ENCODE peak calls at places on chromosomes 2 and 18, in nine cellular contexts. M is NCI-H1436; N is H9; B is NCI-H2171 treated with DMSO at 0.1 percent for 48 hours; Q is ELF-1; P is immature natural killer cell; E is H54; K is T-helper 1 cell; J is stimulated activated CD8-positive, alpha-beta memory T cell treated with anti-CD3 and anti-CD28 coated beads, Interleukin-4, amount 100 ng/mL, for 4 hours. W is an unnamed sample.

GRCh38 chr2:152307863-152308262 is 27.1 kb upstream of the FMNL2 start:
- DNase-seq in M (no peak), N (no peak), B (no peak), Q (no peak), P (no peak), E (no peak), K (no peak), J (no peak), W (no peak)

GRCh38 chr18:37135177-37135576 is 306.2 kb downstream of the KIAA1328 start:
- DNase-seq in M (no peak), N (no peak), B (no peak), Q (no peak), P (no peak), E (no peak), K (no peak), J (no peak), W (no peak)

GRCh38 chr2:186561467-186562208 is 28.2 kb upstream of the ITGAV start:
- DNase-seq in M (no peak), N (no peak), B (no peak), Q (peak; percentile 28), P (no peak), E (no peak), K (no peak), J (no peak), W (no peak)

GRCh38 chr2:207902822-207903221 is 122.5 kb downstream of the PLEKHM3 start:
- DNase-seq in M (no peak), N (no peak), B (no peak), Q (no peak), P (no peak), E (no peak), K (no peak), J (no peak), W (no peak)

GRCh38 chr2:205321240-205321639 is 361.1 kb upstream of the NRP2 start:
- DNase-seq in M (no peak), N (no peak), B (no peak), Q (no peak), P (no peak), E (no peak), K (no peak), J (no peak), W (no peak)

GRCh38 chr2:208373460-208374089 is 33.0 kb upstream of the PTH2R start:
- DNase-seq in M (peak; percentile 38), N (peak; percentile 49), B (peak; percentile 57), Q (peak; percentile 54), P (peak; percentile 2), E (peak; percentile 50), K (no peak), J (no peak), W (peak; percentile 50)

GRCh38 chr2:40105593-40105992 is 326.5 kb upstream of the THUMPD2 start:
- DNase-seq in M (no peak), N (no peak), B (no peak), Q (no peak), P (no peak), E (no peak), K (no peak), J (no peak), W (no peak)

GRCh38 chr2:9462872-9463697 is 11.3 kb upstream of the IAH1 start:
- DNase-seq in M (no peak), N (no peak), B (peak; percentile 94), Q (no peak), P (no peak), E (no peak), K (no peak), J (no peak), W (no peak)

GRCh38 chr2:187842978-187843847 is 289.0 kb upstream of the TFPI start:
- DNase-seq in M (peak; percentile 40), N (no peak), B (peak; percentile 10), Q (no peak), P (no peak), E (no peak), K (no peak), J (no peak), W (peak; percentile 36)

GRCh38 chr2:61707984-61708852 is 145.6 kb downstream of the FAM161A start:
- DNase-seq in M (peak; percentile 74), N (no peak), B (peak; percentile 96), Q (no peak), P (no peak), E (peak; percentile 18), K (no peak), J (no peak), W (no peak)

GRCh38 chr18:63155910-63156773 is 163.4 kb downstream of the BCL2 start:
- DNase-seq in M (no peak), N (no peak), B (no peak), Q (peak; percentile 23), P (peak; percentile 42), E (no peak), K (no peak), J (no peak), W (no peak)

GRCh38 chr18:32366586-32367538 is 103.8 kb downstream of the GAREM1 start:
- DNase-seq in M (no peak), N (no peak), B (no peak), Q (no peak), P (no peak), E (no peak), K (no peak), J (no peak), W (no peak)

GRCh38 chr18:79916128-79916494 is 35.3 kb downstream of the SLC66A2 start:
- DNase-seq in M (no peak), N (no peak), B (no peak), Q (no peak), P (no peak), E (no peak), K (no peak), J (no peak), W (no peak)

GRCh38 chr2:73114273-73114867 is 1.6 kb upstream of the RAB11FIP5 start:
- DNase-seq in M (no peak), N (no peak), B (peak; percentile 41), Q (no peak), P (no peak), E (no peak), K (no peak), J (no peak), W (no peak)

GRCh38 chr2:10575566-10576300 is 114.0 kb downstream of the NOL10 start:
- DNase-seq in M (no peak), N (no peak), B (no peak), Q (no peak), P (no peak), E (peak; percentile 57), K (no peak), J (no peak), W (peak; percentile 87)

GRCh38 chr18:59994357-59994756 is 94.6 kb downstream of the PMAIP1 start:
- DNase-seq in M (no peak), N (no peak), B (peak; percentile 90), Q (no peak), P (no peak), E (no peak), K (no peak), J (no peak), W (no peak)

GRCh38 chr18:49585781-49586663 is 24.2 kb downstream of the LIPG start:
- DNase-seq in M (no peak), N (no peak), B (no peak), Q (peak; percentile 45), P (no peak), E (no peak), K (no peak), J (no peak), W (peak; percentile 45)

GRCh38 chr2:119408221-119408619 is 23.4 kb upstream of the TMEM37 start:
- DNase-seq in M (no peak), N (peak; percentile 43), B (peak; percentile 30), Q (peak; percentile 71), P (no peak), E (no peak), K (no peak), J (no peak), W (no peak)

GRCh38 chr2:101356486-101356885 is 30.8 kb downstream of the CREG2 start:
- DNase-seq in M (no peak), N (no peak), B (no peak), Q (no peak), P (no peak), E (no peak), K (no peak), J (no peak), W (no peak)

GRCh38 chr2:39550701-39551285 is 113.7 kb upstream of the MAP4K3 start:
- DNase-seq in M (no peak), N (no peak), B (no peak), Q (no peak), P (no peak), E (no peak), K (no peak), J (no peak), W (no peak)

GRCh38 chr2:45242161-45242741 is 233.0 kb upstream of the SIX2 start:
- DNase-seq in M (peak; percentile 58), N (no peak), B (peak; percentile 89), Q (no peak), P (no peak), E (no peak), K (no peak), J (no peak), W (no peak)

GRCh38 chr2:1824202-1824905 is 80.0 kb upstream of the PXDN start:
- DNase-seq in M (no peak), N (no peak), B (no peak), Q (peak; percentile 54), P (no peak), E (no peak), K (no peak), J (no peak), W (no peak)

GRCh38 chr2:241733391-241734207 is 831 bp upstream of the D2HGDH start:
- DNase-seq in M (no peak), N (no peak), B (no peak), Q (no peak), P (no peak), E (no peak), K (no peak), J (no peak), W (no peak)

GRCh38 chr2:24816884-24817283 is 23.7 kb downstream of the CENPO start:
- DNase-seq in M (no peak), N (no peak), B (no peak), Q (no peak), P (no peak), E (peak; percentile 68), K (no peak), J (no peak), W (no peak)

GRCh38 chr2:47534179-47534919 is 131.4 kb downstream of the MSH2 start:
- DNase-seq in M (peak; percentile 61), N (no peak), B (peak; percentile 53), Q (no peak), P (no peak), E (peak; percentile 95), K (no peak), J (no peak), W (peak; percentile 10)

GRCh38 chr2:1672738-1673137 is 71.6 kb downstream of the PXDN start:
- DNase-seq in M (no peak), N (no peak), B (no peak), Q (no peak), P (no peak), E (no peak), K (no peak), J (no peak), W (no peak)

GRCh38 chr2:28345619-28346018 is 47.0 kb upstream of the FOSL2 start:
- DNase-seq in M (no peak), N (no peak), B (no peak), Q (no peak), P (no peak), E (no peak), K (no peak), J (no peak), W (no peak)

GRCh38 chr2:195658541-195658890 is 1.5 kb downstream of the SLC39A10 start:
- DNase-seq in M (no peak), N (no peak), B (peak; percentile 68), Q (no peak), P (peak; percentile 34), E (peak; percentile 21), K (no peak), J (no peak), W (no peak)

GRCh38 chr18:21853972-21854563 is 113.5 kb downstream of the MIB1 start:
- DNase-seq in M (no peak), N (no peak), B (no peak), Q (no peak), P (no peak), E (no peak), K (no peak), J (no peak), W (no peak)

GRCh38 chr2:241088791-241089732 is 13.0 kb downstream of the MTERF4 start:
- DNase-seq in M (no peak), N (no peak), B (no peak), Q (no peak), P (no peak), E (no peak), K (no peak), J (no peak), W (no peak)

GRCh38 chr2:236988690-236989639 is 96.7 kb upstream of the COPS8 start:
- DNase-seq in M (no peak), N (no peak), B (no peak), Q (no peak), P (no peak), E (no peak), K (no peak), J (no peak), W (no peak)

W was measured in COLO829.